ENCODE peak calls at places on chromosomes 13 and 19, in five cellular contexts. One of them, this sample, is unnamed.

GRCh38 chr19:12513531-12514061 is 29.0 kb upstream of the ZNF709 start:
- DNase-seq in cerebellum: peak
- DNase-seq in EL: no peak
- DNase-seq in activated T-cell treated with anti-CD3 and anti-CD28 coated beads for 1 hour: no peak
- DNase-seq in psoas muscle: peak
- DNase-seq in this sample: peak

GRCh38 chr19:993361-993830 is 6.8 kb upstream of the GRIN3B start:
- DNase-seq in cerebellum: no peak
- DNase-seq in EL: no peak
- DNase-seq in activated T-cell treated with anti-CD3 and anti-CD28 coated beads for 1 hour: no peak
- DNase-seq in psoas muscle: peak
- DNase-seq in this sample: no peak

GRCh38 chr13:75357576-75358295 is 124.2 kb downstream of the TBC1D4 start:
- DNase-seq in cerebellum: peak
- DNase-seq in EL: peak
- DNase-seq in activated T-cell treated with anti-CD3 and anti-CD28 coated beads for 1 hour: peak
- DNase-seq in psoas muscle: no peak
- DNase-seq in this sample: no peak

GRCh38 chr13:49655906-49656305 is 27.6 kb downstream of the ARL11 start:
- DNase-seq in cerebellum: no peak
- DNase-seq in EL: peak
- DNase-seq in activated T-cell treated with anti-CD3 and anti-CD28 coated beads for 1 hour: no peak
- DNase-seq in psoas muscle: no peak
- DNase-seq in this sample: no peak

GRCh38 chr19:5298502-5298901 is 42.1 kb downstream of the PTPRS start:
- DNase-seq in cerebellum: no peak
- DNase-seq in EL: no peak
- DNase-seq in activated T-cell treated with anti-CD3 and anti-CD28 coated beads for 1 hour: no peak
- DNase-seq in psoas muscle: peak
- DNase-seq in this sample: no peak

GRCh38 chr19:31516756-31517155 is 167.5 kb upstream of the TSHZ3 start:
- DNase-seq in cerebellum: no peak
- DNase-seq in EL: no peak
- DNase-seq in activated T-cell treated with anti-CD3 and anti-CD28 coated beads for 1 hour: no peak
- DNase-seq in psoas muscle: no peak
- DNase-seq in this sample: no peak

GRCh38 chr13:75395056-75395455 is 86.9 kb downstream of the TBC1D4 start:
- DNase-seq in cerebellum: no peak
- DNase-seq in EL: no peak
- DNase-seq in activated T-cell treated with anti-CD3 and anti-CD28 coated beads for 1 hour: no peak
- DNase-seq in psoas muscle: no peak
- DNase-seq in this sample: no peak

GRCh38 chr13:76884167-76884566 is 2.0 kb downstream of the KCTD12 start:
- DNase-seq in cerebellum: peak
- DNase-seq in EL: no peak
- DNase-seq in activated T-cell treated with anti-CD3 and anti-CD28 coated beads for 1 hour: no peak
- DNase-seq in psoas muscle: peak
- DNase-seq in this sample: peak

GRCh38 chr19:52351512-52351911 is 15.5 kb downstream of the ZNF610 start:
- DNase-seq in cerebellum: no peak
- DNase-seq in EL: no peak
- DNase-seq in activated T-cell treated with anti-CD3 and anti-CD28 coated beads for 1 hour: no peak
- DNase-seq in psoas muscle: no peak
- DNase-seq in this sample: no peak

GRCh38 chr13:54092686-54093085 is 1064.1 kb downstream of the OLFM4 start:
- DNase-seq in cerebellum: no peak
- DNase-seq in EL: no peak
- DNase-seq in activated T-cell treated with anti-CD3 and anti-CD28 coated beads for 1 hour: no peak
- DNase-seq in psoas muscle: no peak
- DNase-seq in this sample: no peak

GRCh38 chr13:42747399-42747873 is 33.9 kb upstream of the FAM216B start:
- DNase-seq in cerebellum: no peak
- DNase-seq in EL: peak
- DNase-seq in activated T-cell treated with anti-CD3 and anti-CD28 coated beads for 1 hour: no peak
- DNase-seq in psoas muscle: no peak
- DNase-seq in this sample: no peak

GRCh38 chr13:98557934-98558630 is 18.8 kb downstream of the STK24 start:
- DNase-seq in cerebellum: no peak
- DNase-seq in EL: peak
- DNase-seq in activated T-cell treated with anti-CD3 and anti-CD28 coated beads for 1 hour: no peak
- DNase-seq in psoas muscle: no peak
- DNase-seq in this sample: no peak

GRCh38 chr13:30153871-30154426 is 153.4 kb downstream of the KATNAL1 start:
- DNase-seq in cerebellum: no peak
- DNase-seq in EL: peak
- DNase-seq in activated T-cell treated with anti-CD3 and anti-CD28 coated beads for 1 hour: no peak
- DNase-seq in psoas muscle: no peak
- DNase-seq in this sample: no peak

GRCh38 chr19:1267441-1268391 is 1.4 kb upstream of the CIRBP start:
- DNase-seq in cerebellum: no peak
- DNase-seq in EL: no peak
- DNase-seq in activated T-cell treated with anti-CD3 and anti-CD28 coated beads for 1 hour: no peak
- DNase-seq in psoas muscle: peak
- DNase-seq in this sample: no peak

This sample was measured in Right ventricle myocardium inferior.